ENCODE peak calls at places on chromosomes 3 and 15, in five cellular contexts. X, G, P, S and Q are unnamed samples.

GRCh38 chr3:64859625-64860590 is 172.1 kb upstream of the ADAMTS9 start:
- DNase-seq in X (no peak), G (no peak), P (peak; percentile 29), S (no peak), Q (no peak)

GRCh38 chr3:149967067-149967685 is 3.5 kb downstream of the PFN2 start:
- DNase-seq in X (no peak), G (no peak), P (peak; percentile 67), S (peak; percentile 21), Q (no peak)

GRCh38 chr3:56302417-56302816 is 165.8 kb downstream of the ERC2 start:
- DNase-seq in X (no peak), G (no peak), P (no peak), S (no peak), Q (no peak)

GRCh38 chr3:24315991-24316390 is 178.7 kb downstream of the THRB start:
- DNase-seq in X (no peak), G (no peak), P (no peak), S (no peak), Q (peak; percentile 10)

GRCh38 chr3:178714971-178715832 is 179.0 kb downstream of the KCNMB2 start:
- DNase-seq in X (peak; percentile 26), G (no peak), P (no peak), S (no peak), Q (peak; percentile 60)

GRCh38 chr3:23600178-23600577 is 205.6 kb upstream of the UBE2E1 start:
- DNase-seq in X (peak; percentile 69), G (no peak), P (peak; percentile 95), S (no peak), Q (no peak)

GRCh38 chr3:123194552-123194951 is 7.2 kb upstream of the SEC22A start:
- DNase-seq in X (no peak), G (no peak), P (peak; percentile 35), S (no peak), Q (no peak)

GRCh38 chr3:172364374-172365027 is 83.8 kb downstream of the GHSR start:
- DNase-seq in X (no peak), G (no peak), P (no peak), S (no peak), Q (no peak)

GRCh38 chr3:15207836-15208504 is 1.9 kb downstream of the CAPN7 start:
- DNase-seq in X (no peak), G (no peak), P (peak; percentile 38), S (no peak), Q (no peak)

GRCh38 chr15:69380100-69380725 is 33.9 kb upstream of the KIF23 start:
- DNase-seq in X (no peak), G (no peak), P (peak; percentile 41), S (no peak), Q (no peak)

GRCh38 chr3:160707187-160707789 is 30.3 kb downstream of the ARL14 start:
- DNase-seq in X (peak; percentile 11), G (no peak), P (peak; percentile 68), S (peak; percentile 50), Q (peak; percentile 8)

GRCh38 chr3:7536510-7536909 is 675.6 kb downstream of the GRM7 start:
- DNase-seq in X (no peak), G (no peak), P (no peak), S (no peak), Q (no peak)

GRCh38 chr3:133820129-133820528 is 14.5 kb downstream of the SRPRB start:
- DNase-seq in X (no peak), G (no peak), P (no peak), S (no peak), Q (peak; percentile 40)

GRCh38 chr15:56468271-56468912 is 3.5 kb upstream of the MNS1 start:
- DNase-seq in X (no peak), G (no peak), P (peak; percentile 35), S (no peak), Q (no peak)

GRCh38 chr3:197001106-197001971 is 28.3 kb downstream of the MELTF start:
- DNase-seq in X (no peak), G (peak; percentile 41), P (no peak), S (no peak), Q (no peak)

GRCh38 chr3:194265505-194265892 is 85.6 kb downstream of the CPN2 start:
- DNase-seq in X (peak; percentile 98), G (peak; percentile 79), P (peak; percentile 83), S (peak; percentile 43), Q (no peak)

GRCh38 chr3:165983284-165983683 is 146.1 kb upstream of the BCHE start:
- DNase-seq in X (no peak), G (no peak), P (no peak), S (no peak), Q (no peak)

GRCh38 chr15:77654975-77655374 is 22.3 kb upstream of the LINGO1 start:
- DNase-seq in X (no peak), G (peak; percentile 12), P (no peak), S (no peak), Q (no peak)

GRCh38 chr3:72896996-72897757 is 9.3 kb downstream of the GXYLT2 start:
- DNase-seq in X (no peak), G (no peak), P (peak; percentile 75), S (no peak), Q (no peak)

GRCh38 chr3:47444103-47444502 is 31.6 kb downstream of the SCAP start:
- DNase-seq in X (no peak), G (no peak), P (no peak), S (no peak), Q (peak; percentile 84)

GRCh38 chr15:48307586-48307985 is 23.6 kb upstream of the DUT start:
- DNase-seq in X (no peak), G (no peak), P (no peak), S (no peak), Q (no peak)

GRCh38 chr15:77546050-77546501 is 86.6 kb downstream of the LINGO1 start:
- DNase-seq in X (no peak), G (no peak), P (peak; percentile 89), S (no peak), Q (peak; percentile 64)

GRCh38 chr3:31610700-31611275 is 78.1 kb downstream of the STT3B start:
- DNase-seq in X (peak; percentile 7), G (no peak), P (peak; percentile 59), S (no peak), Q (no peak)

GRCh38 chr3:114572364-114573062 is 278.7 kb downstream of the TIGIT start:
- DNase-seq in X (no peak), G (no peak), P (peak; percentile 23), S (no peak), Q (no peak)

GRCh38 chr15:56369234-56369633 is 4.0 kb downstream of the TEX9 start:
- DNase-seq in X (no peak), G (no peak), P (no peak), S (no peak), Q (no peak)

GRCh38 chr15:51492528-51492927 is 130.0 kb downstream of the DMXL2 start:
- DNase-seq in X (no peak), G (no peak), P (no peak), S (no peak), Q (no peak)

GRCh38 chr15:97940993-97941392 is 19.5 kb upstream of the ARRDC4 start:
- DNase-seq in X (no peak), G (no peak), P (no peak), S (no peak), Q (no peak)

GRCh38 chr3:10627884-10628572 is 122.6 kb upstream of the ATP2B2 start:
- DNase-seq in X (no peak), G (no peak), P (no peak), S (no peak), Q (no peak)

GRCh38 chr15:61759639-61760038 is 300.6 kb downstream of the VPS13C start:
- DNase-seq in X (no peak), G (no peak), P (no peak), S (no peak), Q (no peak)

GRCh38 chr3:99579246-99579645 is 59.1 kb upstream of the COL8A1 start:
- DNase-seq in X (peak; percentile 47), G (no peak), P (peak; percentile 88), S (no peak), Q (no peak)

GRCh38 chr15:38613085-38613484 is 48.5 kb upstream of the RASGRP1 start:
- DNase-seq in X (no peak), G (no peak), P (no peak), S (no peak), Q (no peak)

GRCh38 chr3:175207361-175207760 is 348.2 kb downstream of the NAALADL2 start:
- DNase-seq in X (no peak), G (no peak), P (peak; percentile 63), S (no peak), Q (no peak)

GRCh38 chr3:107272471-107272870 is 104.8 kb upstream of the CCDC54 start:
- DNase-seq in X (no peak), G (no peak), P (no peak), S (no peak), Q (peak; percentile 10)

GRCh38 chr3:5891721-5892120 is 704.2 kb downstream of the EDEM1 start:
- DNase-seq in X (no peak), G (no peak), P (no peak), S (no peak), Q (no peak)

GRCh38 chr3:61008168-61008737 is 243.0 kb downstream of the FHIT start:
- DNase-seq in X (no peak), G (no peak), P (no peak), S (peak; percentile 22), Q (no peak)